ENCODE peak calls at places on chromosomes 2 and 18, in seven cellular contexts. One of them, this sample, is unnamed.
A peak's percentile ranks its signal among the peaks of the same experiment; 100 is the strongest.

GRCh38 chr2:118310016-118310877 is 222.0 kb downstream of the INSIG2 start:
- DNase-seq in SK-N-SH: peak; percentile 28
- DNase-seq in MM.1S: peak; percentile 34
- DNase-seq in PC-9: peak; percentile 9
- DNase-seq in neural progenitor cell: peak; percentile 91
- DNase-seq in GM23338: peak; percentile 85
- DNase-seq in PC-3: no peak
- DNase-seq in this sample: peak; percentile 87

GRCh38 chr2:174336403-174337336 is 1.9 kb downstream of the SP9 start:
- DNase-seq in PC-9: peak; percentile 42
- DNase-seq in GM23338: peak; percentile 75
- DNase-seq in neural progenitor cell: peak; percentile 92
- DNase-seq in MM.1S: peak; percentile 90
- DNase-seq in SK-N-SH: peak; percentile 79
- DNase-seq in PC-3: no peak
- DNase-seq in this sample: no peak

GRCh38 chr2:71555798-71556454 is 102.6 kb downstream of the DYSF start:
- DNase-seq in PC-9: no peak
- DNase-seq in GM23338: no peak
- DNase-seq in neural progenitor cell: no peak
- DNase-seq in SK-N-SH: no peak
- DNase-seq in MM.1S: no peak
- DNase-seq in PC-3: no peak
- DNase-seq in this sample: no peak

GRCh38 chr18:37252342-37252741 is 313.3 kb downstream of the CELF4 start:
- DNase-seq in PC-9: no peak
- DNase-seq in PC-3: no peak
- DNase-seq in MM.1S: no peak
- DNase-seq in SK-N-SH: no peak
- DNase-seq in neural progenitor cell: no peak
- DNase-seq in GM23338: no peak
- DNase-seq in this sample: no peak

GRCh38 chr2:230877737-230878598 is 13.2 kb downstream of the ITM2C start:
- DNase-seq in neural progenitor cell: no peak
- DNase-seq in SK-N-SH: no peak
- DNase-seq in MM.1S: no peak
- DNase-seq in PC-9: no peak
- DNase-seq in PC-3: no peak
- DNase-seq in GM23338: no peak
- DNase-seq in this sample: no peak

GRCh38 chr2:200747668-200748618 is 63.8 kb upstream of the BZW1 start:
- DNase-seq in SK-N-SH: no peak
- DNase-seq in neural progenitor cell: no peak
- DNase-seq in PC-3: peak; percentile 69
- DNase-seq in GM23338: no peak
- DNase-seq in MM.1S: peak; percentile 64
- DNase-seq in PC-9: peak; percentile 17
- DNase-seq in this sample: no peak

GRCh38 chr2:112301171-112301584 is 25.8 kb downstream of the ZC3H6 start:
- DNase-seq in neural progenitor cell: no peak
- DNase-seq in SK-N-SH: no peak
- DNase-seq in GM23338: no peak
- DNase-seq in PC-3: no peak
- DNase-seq in PC-9: no peak
- DNase-seq in MM.1S: no peak
- DNase-seq in this sample: peak; percentile 54

GRCh38 chr2:191202209-191202721 is 42.9 kb upstream of the MYO1B start:
- DNase-seq in neural progenitor cell: no peak
- DNase-seq in MM.1S: no peak
- DNase-seq in PC-9: no peak
- DNase-seq in PC-3: peak; percentile 23
- DNase-seq in GM23338: no peak
- DNase-seq in SK-N-SH: no peak
- DNase-seq in this sample: peak; percentile 87

GRCh38 chr2:136135924-136136906 is 18.3 kb upstream of the CXCR4 start:
- DNase-seq in PC-9: no peak
- DNase-seq in SK-N-SH: no peak
- DNase-seq in GM23338: no peak
- DNase-seq in neural progenitor cell: no peak
- DNase-seq in PC-3: no peak
- DNase-seq in MM.1S: peak; percentile 94
- DNase-seq in this sample: no peak
- H3F3A ChIP-seq in PC-9: peaks cover 26% of the 10 kb centered on the region
- H3F3A ChIP-seq in SK-N-SH: no peaks in the 10 kb centered on the region
- H3F3A ChIP-seq in GM23338: no peaks in the 10 kb centered on the region
- H3F3A ChIP-seq in neural progenitor cell: no peaks in the 10 kb centered on the region
- H3F3A ChIP-seq in PC-3: no peaks in the 10 kb centered on the region
- H3F3A ChIP-seq in MM.1S: peaks cover 21% of the 10 kb centered on the region
- H3F3A ChIP-seq in this sample: no peaks in the 10 kb centered on the region

GRCh38 chr2:241302759-241303651 is 12.5 kb downstream of the HDLBP start:
- DNase-seq in neural progenitor cell: no peak
- DNase-seq in GM23338: no peak
- DNase-seq in PC-9: no peak
- DNase-seq in MM.1S: no peak
- DNase-seq in SK-N-SH: peak; percentile 14
- DNase-seq in PC-3: no peak
- DNase-seq in this sample: no peak

GRCh38 chr2:241302083-241302482 is 13.4 kb downstream of the HDLBP start:
- DNase-seq in GM23338: no peak
- DNase-seq in neural progenitor cell: no peak
- DNase-seq in SK-N-SH: no peak
- DNase-seq in MM.1S: no peak
- DNase-seq in PC-3: no peak
- DNase-seq in PC-9: no peak
- DNase-seq in this sample: no peak

GRCh38 chr2:241307055-241307454 is 8.4 kb downstream of the HDLBP start:
- DNase-seq in PC-3: no peak
- DNase-seq in MM.1S: peak; percentile 76
- DNase-seq in GM23338: no peak
- DNase-seq in PC-9: no peak
- DNase-seq in SK-N-SH: no peak
- DNase-seq in neural progenitor cell: no peak
- DNase-seq in this sample: no peak

GRCh38 chr2:241308267-241308666 is 7.2 kb downstream of the HDLBP start:
- DNase-seq in PC-9: no peak
- DNase-seq in GM23338: no peak
- DNase-seq in neural progenitor cell: no peak
- DNase-seq in MM.1S: no peak
- DNase-seq in SK-N-SH: no peak
- DNase-seq in PC-3: no peak
- DNase-seq in this sample: no peak

GRCh38 chr2:241304039-241304670 is 11.3 kb downstream of the HDLBP start:
- DNase-seq in SK-N-SH: peak; percentile 55
- DNase-seq in MM.1S: no peak
- DNase-seq in PC-3: no peak
- DNase-seq in GM23338: no peak
- DNase-seq in neural progenitor cell: no peak
- DNase-seq in PC-9: no peak
- DNase-seq in this sample: no peak
- H4K20me1 ChIP-seq in SK-N-SH: peaks cover 91% of the 10 kb centered on the region
- H4K20me1 ChIP-seq in MM.1S: peaks cover 2% of the 10 kb centered on the region
- H4K20me1 ChIP-seq in PC-3: peaks cover 32% of the 10 kb centered on the region
- H4K20me1 ChIP-seq in GM23338: peaks cover 71% of the 10 kb centered on the region
- H4K20me1 ChIP-seq in neural progenitor cell: peaks cover 79% of the 10 kb centered on the region
- H4K20me1 ChIP-seq in PC-9: peaks cover 95% of the 10 kb centered on the region
- H4K20me1 ChIP-seq in this sample: peaks cover 15% of the 10 kb centered on the region

DNA sequence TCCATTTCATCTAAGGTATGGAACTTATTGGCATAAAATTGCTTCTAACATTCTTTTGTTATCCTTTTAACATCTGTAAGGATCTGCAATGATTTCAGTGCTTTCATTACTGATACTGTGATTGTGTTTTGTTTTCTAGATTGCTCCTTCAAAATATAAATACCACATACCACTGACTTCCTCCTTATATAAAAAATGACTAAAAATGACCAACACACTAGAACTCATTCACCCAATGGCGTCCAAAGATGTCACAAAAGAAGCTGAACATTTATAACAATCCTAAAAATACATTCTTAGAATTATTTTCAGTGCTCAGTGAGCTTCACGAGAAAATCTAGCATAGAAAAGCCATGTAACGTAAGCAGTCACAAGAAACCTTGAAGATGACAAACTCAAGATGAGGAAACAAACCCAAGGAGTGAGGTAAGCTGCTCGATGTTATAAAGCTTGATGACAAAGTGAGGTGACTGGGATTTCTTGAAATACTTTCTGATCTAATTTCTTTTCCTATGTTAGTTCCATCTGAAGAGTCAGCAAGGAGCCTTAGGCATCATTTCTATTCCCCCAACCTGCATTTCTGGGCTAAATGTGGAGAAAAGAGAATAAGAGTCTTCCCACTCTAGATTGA is 42.6 kb downstream of the PNO1 start:
- DNase-seq in PC-9: no peak
- DNase-seq in SK-N-SH: no peak
- DNase-seq in PC-3: no peak
- DNase-seq in MM.1S: no peak
- DNase-seq in GM23338: no peak
- DNase-seq in neural progenitor cell: no peak
- DNase-seq in this sample: no peak
- H3F3A ChIP-seq in PC-9: peaks cover 18% of the 10 kb centered on the region
- H3F3A ChIP-seq in SK-N-SH: peaks cover 24% of the 10 kb centered on the region
- H3F3A ChIP-seq in PC-3: no peaks in the 10 kb centered on the region
- H3F3A ChIP-seq in MM.1S: peaks cover 20% of the 10 kb centered on the region
- H3F3A ChIP-seq in GM23338: no peaks in the 10 kb centered on the region
- H3F3A ChIP-seq in neural progenitor cell: peaks cover 29% of the 10 kb centered on the region
- H3F3A ChIP-seq in this sample: peaks cover 14% of the 10 kb centered on the region

DNA sequence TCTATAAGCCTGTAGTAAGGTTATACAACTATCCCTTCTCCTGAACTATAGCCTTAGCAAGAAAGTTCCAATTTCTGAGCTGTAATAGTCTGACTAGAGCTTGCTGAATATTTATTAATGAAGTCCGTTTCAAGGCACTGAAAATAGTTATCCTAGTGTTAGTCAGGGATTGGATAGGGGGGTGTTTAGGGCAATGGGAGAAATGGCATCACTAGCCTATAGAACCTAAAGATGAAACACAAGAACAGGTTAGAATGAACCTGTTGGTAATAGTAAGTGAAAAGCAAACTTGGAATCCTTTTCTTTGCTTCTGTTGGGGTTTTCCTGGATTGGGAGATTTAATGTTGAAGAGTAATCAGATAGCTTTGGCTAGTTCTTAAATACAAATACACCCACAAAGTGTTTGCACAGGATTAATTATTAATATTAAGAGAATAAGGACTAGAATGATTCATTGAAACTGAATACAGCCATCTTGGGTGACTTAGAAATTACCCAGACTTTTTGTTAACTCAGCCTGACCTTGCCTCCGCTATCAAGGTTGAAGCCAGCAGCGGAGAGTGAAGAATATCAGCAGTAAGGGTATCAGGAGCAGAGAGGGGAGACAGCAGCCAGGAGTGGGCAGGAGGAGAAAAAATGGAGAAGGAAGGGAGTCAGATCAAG is 14.4 kb downstream of the CCNT2 start:
- DNase-seq in SK-N-SH: no peak
- DNase-seq in GM23338: no peak
- DNase-seq in neural progenitor cell: no peak
- DNase-seq in PC-3: no peak
- DNase-seq in PC-9: no peak
- DNase-seq in MM.1S: no peak
- DNase-seq in this sample: no peak
- H4K20me1 ChIP-seq in SK-N-SH: peaks cover 97% of the 10 kb centered on the region
- H4K20me1 ChIP-seq in GM23338: peaks cover 52% of the 10 kb centered on the region
- H4K20me1 ChIP-seq in neural progenitor cell: peaks cover 83% of the 10 kb centered on the region
- H4K20me1 ChIP-seq in PC-3: peaks cover 70% of the 10 kb centered on the region
- H4K20me1 ChIP-seq in PC-9: peaks cover 95% of the 10 kb centered on the region
- H4K20me1 ChIP-seq in MM.1S: peaks cover 70% of the 10 kb centered on the region
- H4K20me1 ChIP-seq in this sample: peaks cover 17% of the 10 kb centered on the region

GRCh38 chr18:77102246-77103040 is 30.1 kb downstream of the MBP start:
- DNase-seq in PC-3: peak; percentile 46
- DNase-seq in neural progenitor cell: no peak
- DNase-seq in SK-N-SH: peak; percentile 53
- DNase-seq in PC-9: no peak
- DNase-seq in MM.1S: peak; percentile 81
- DNase-seq in GM23338: no peak
- DNase-seq in this sample: peak; percentile 87

GRCh38 chr18:77098554-77099174 is 33.9 kb downstream of the MBP start:
- DNase-seq in neural progenitor cell: no peak
- DNase-seq in GM23338: peak; percentile 44
- DNase-seq in MM.1S: no peak
- DNase-seq in PC-3: no peak
- DNase-seq in PC-9: no peak
- DNase-seq in SK-N-SH: no peak
- DNase-seq in this sample: peak; percentile 37

GRCh38 chr18:77101410-77102245 is 31.0 kb downstream of the MBP start:
- DNase-seq in MM.1S: no peak
- DNase-seq in PC-9: peak; percentile 85
- DNase-seq in GM23338: peak; percentile 38
- DNase-seq in neural progenitor cell: no peak
- DNase-seq in PC-3: peak; percentile 95
- DNase-seq in SK-N-SH: peak; percentile 55
- DNase-seq in this sample: peak; percentile 95

GRCh38 chr18:77099501-77100370 is 32.8 kb downstream of the MBP start:
- DNase-seq in neural progenitor cell: no peak
- DNase-seq in MM.1S: no peak
- DNase-seq in PC-3: no peak
- DNase-seq in GM23338: no peak
- DNase-seq in SK-N-SH: no peak
- DNase-seq in PC-9: no peak
- DNase-seq in this sample: no peak

GRCh38 chr18:77100751-77101355 is 31.7 kb downstream of the MBP start:
- DNase-seq in SK-N-SH: no peak
- DNase-seq in PC-3: peak; percentile 44
- DNase-seq in PC-9: peak; percentile 29
- DNase-seq in MM.1S: no peak
- DNase-seq in neural progenitor cell: no peak
- DNase-seq in GM23338: no peak
- DNase-seq in this sample: peak; percentile 7
- H3F3A ChIP-seq in SK-N-SH: peaks cover 34% of the 10 kb centered on the region
- H3F3A ChIP-seq in PC-3: peaks cover 11% of the 10 kb centered on the region
- H3F3A ChIP-seq in PC-9: peaks cover 46% of the 10 kb centered on the region
- H3F3A ChIP-seq in MM.1S: peaks cover 6% of the 10 kb centered on the region
- H3F3A ChIP-seq in neural progenitor cell: no peaks in the 10 kb centered on the region
- H3F3A ChIP-seq in GM23338: peaks cover 10% of the 10 kb centered on the region
- H3F3A ChIP-seq in this sample: peaks cover 38% of the 10 kb centered on the region

GRCh38 chr2:36380624-36381481 is 25.3 kb downstream of the CRIM1 start:
- DNase-seq in neural progenitor cell: peak; percentile 68
- DNase-seq in PC-9: peak; percentile 90
- DNase-seq in GM23338: peak; percentile 81
- DNase-seq in PC-3: peak; percentile 71
- DNase-seq in SK-N-SH: peak; percentile 42
- DNase-seq in MM.1S: no peak
- DNase-seq in this sample: no peak
- H4K20me1 ChIP-seq in neural progenitor cell: peaks cover 11% of the 10 kb centered on the region
- H4K20me1 ChIP-seq in PC-9: no peaks in the 10 kb centered on the region
- H4K20me1 ChIP-seq in GM23338: peaks cover 9% of the 10 kb centered on the region
- H4K20me1 ChIP-seq in PC-3: peaks cover 29% of the 10 kb centered on the region
- H4K20me1 ChIP-seq in SK-N-SH: peaks cover 66% of the 10 kb centered on the region
- H4K20me1 ChIP-seq in MM.1S: no peaks in the 10 kb centered on the region
- H4K20me1 ChIP-seq in this sample: peaks cover 48% of the 10 kb centered on the region

This sample was measured in GM23248.